ENCODE peak calls at places on chromosomes 11 and 22, in seven cellular contexts. One of them, this sample, is unnamed.

GRCh38 chr22:31296258-31296657 is 4.0 kb upstream of the PIK3IP1 start:
- DNase-seq in Peyer's patch: no peak
- DNase-seq in CD8-positive, alpha-beta T cell: no peak
- DNase-seq in kidney: no peak
- DNase-seq in cardiac muscle cell: peak; percentile 58
- DNase-seq in ascending aorta: no peak
- DNase-seq in heart right ventricle: no peak
- DNase-seq in this sample: no peak

GRCh38 chr11:47842749-47843148 is 5.4 kb downstream of the NUP160 start:
- DNase-seq in heart right ventricle: no peak
- DNase-seq in CD8-positive, alpha-beta T cell: no peak
- DNase-seq in ascending aorta: no peak
- DNase-seq in cardiac muscle cell: no peak
- DNase-seq in kidney: no peak
- DNase-seq in Peyer's patch: no peak
- DNase-seq in this sample: no peak

GRCh38 chr11:45238724-45239123 is 47.4 kb downstream of the SYT13 start:
- DNase-seq in Peyer's patch: no peak
- DNase-seq in cardiac muscle cell: peak; percentile 74
- DNase-seq in kidney: no peak
- DNase-seq in heart right ventricle: no peak
- DNase-seq in CD8-positive, alpha-beta T cell: no peak
- DNase-seq in ascending aorta: peak; percentile 65
- DNase-seq in this sample: no peak

GRCh38 chr11:5937868-5938602 is 4.0 kb upstream of the OR56A3 start:
- DNase-seq in ascending aorta: no peak
- DNase-seq in CD8-positive, alpha-beta T cell: no peak
- DNase-seq in kidney: no peak
- DNase-seq in cardiac muscle cell: no peak
- DNase-seq in Peyer's patch: no peak
- DNase-seq in heart right ventricle: no peak
- DNase-seq in this sample: no peak

GRCh38 chr11:11416917-11417316 is 63.9 kb upstream of the CSNK2A3 start:
- DNase-seq in cardiac muscle cell: peak; percentile 72
- DNase-seq in kidney: no peak
- DNase-seq in Peyer's patch: no peak
- DNase-seq in heart right ventricle: no peak
- DNase-seq in ascending aorta: peak; percentile 75
- DNase-seq in CD8-positive, alpha-beta T cell: no peak
- DNase-seq in this sample: no peak

GRCh38 chr11:7910389-7910788 is 20.7 kb downstream of the OR10A6 start:
- DNase-seq in ascending aorta: no peak
- DNase-seq in kidney: no peak
- DNase-seq in CD8-positive, alpha-beta T cell: no peak
- DNase-seq in cardiac muscle cell: no peak
- DNase-seq in Peyer's patch: no peak
- DNase-seq in heart right ventricle: no peak
- DNase-seq in this sample: no peak

GRCh38 chr11:86148339-86148738 is 79.5 kb upstream of the PICALM start:
- DNase-seq in cardiac muscle cell: no peak
- DNase-seq in CD8-positive, alpha-beta T cell: no peak
- DNase-seq in ascending aorta: no peak
- DNase-seq in Peyer's patch: no peak
- DNase-seq in kidney: no peak
- DNase-seq in heart right ventricle: no peak
- DNase-seq in this sample: no peak

GRCh38 chr11:45810431-45811108 is 5.6 kb downstream of the SLC35C1 start:
- DNase-seq in CD8-positive, alpha-beta T cell: no peak
- DNase-seq in cardiac muscle cell: no peak
- DNase-seq in Peyer's patch: no peak
- DNase-seq in ascending aorta: peak; percentile 55
- DNase-seq in kidney: no peak
- DNase-seq in heart right ventricle: no peak
- DNase-seq in this sample: no peak

GRCh38 chr22:44526431-44527115 is 28.5 kb upstream of the RTL6 start:
- DNase-seq in heart right ventricle: no peak
- DNase-seq in cardiac muscle cell: no peak
- DNase-seq in Peyer's patch: no peak
- DNase-seq in CD8-positive, alpha-beta T cell: no peak
- DNase-seq in kidney: no peak
- DNase-seq in ascending aorta: no peak
- DNase-seq in this sample: peak; percentile 47

GRCh38 chr11:30992513-30992849 is 377.1 kb downstream of the DCDC1 start:
- DNase-seq in cardiac muscle cell: no peak
- DNase-seq in kidney: no peak
- DNase-seq in ascending aorta: no peak
- DNase-seq in heart right ventricle: no peak
- DNase-seq in Peyer's patch: no peak
- DNase-seq in CD8-positive, alpha-beta T cell: no peak
- DNase-seq in this sample: no peak

GRCh38 chr11:17607572-17608570 is 60.8 kb downstream of the OTOG start:
- DNase-seq in ascending aorta: no peak
- DNase-seq in Peyer's patch: no peak
- DNase-seq in CD8-positive, alpha-beta T cell: no peak
- DNase-seq in kidney: no peak
- DNase-seq in cardiac muscle cell: no peak
- DNase-seq in heart right ventricle: no peak
- DNase-seq in this sample: peak; percentile 50

GRCh38 chr22:35656284-35656752 is 8.1 kb downstream of the APOL6 start:
- DNase-seq in heart right ventricle: no peak
- DNase-seq in kidney: no peak
- DNase-seq in Peyer's patch: no peak
- DNase-seq in CD8-positive, alpha-beta T cell: no peak
- DNase-seq in cardiac muscle cell: peak; percentile 26
- DNase-seq in ascending aorta: no peak
- DNase-seq in this sample: no peak

GRCh38 chr22:37933711-37934376 is 19.6 kb downstream of the C22orf23 start:
- DNase-seq in ascending aorta: peak; percentile 95
- DNase-seq in Peyer's patch: peak; percentile 84
- DNase-seq in CD8-positive, alpha-beta T cell: peak; percentile 54
- DNase-seq in heart right ventricle: peak; percentile 90
- DNase-seq in kidney: peak; percentile 96
- DNase-seq in cardiac muscle cell: peak; percentile 94
- DNase-seq in this sample: peak; percentile 91

GRCh38 chr11:120068114-120068573 is 69.8 kb downstream of the TRIM29 start:
- DNase-seq in kidney: no peak
- DNase-seq in Peyer's patch: no peak
- DNase-seq in cardiac muscle cell: peak; percentile 59
- DNase-seq in heart right ventricle: no peak
- DNase-seq in ascending aorta: peak; percentile 15
- DNase-seq in CD8-positive, alpha-beta T cell: no peak
- DNase-seq in this sample: no peak

GRCh38 chr11:113952588-113952987 is 22.3 kb upstream of the HTR3A start:
- DNase-seq in ascending aorta: no peak
- DNase-seq in CD8-positive, alpha-beta T cell: no peak
- DNase-seq in Peyer's patch: no peak
- DNase-seq in cardiac muscle cell: no peak
- DNase-seq in kidney: no peak
- DNase-seq in heart right ventricle: no peak
- DNase-seq in this sample: no peak

GRCh38 chr11:66950113-66950535 is 8.1 kb downstream of the PC start:
- DNase-seq in CD8-positive, alpha-beta T cell: no peak
- DNase-seq in heart right ventricle: no peak
- DNase-seq in Peyer's patch: no peak
- DNase-seq in cardiac muscle cell: peak; percentile 63
- DNase-seq in kidney: peak; percentile 84
- DNase-seq in ascending aorta: peak; percentile 69
- DNase-seq in this sample: no peak

GRCh38 chr11:71454470-71455113 is 1.6 kb downstream of the NADSYN1 start:
- DNase-seq in cardiac muscle cell: no peak
- DNase-seq in ascending aorta: no peak
- DNase-seq in Peyer's patch: peak; percentile 25
- DNase-seq in heart right ventricle: no peak
- DNase-seq in CD8-positive, alpha-beta T cell: no peak
- DNase-seq in kidney: peak; percentile 22
- DNase-seq in this sample: no peak

GRCh38 chr22:38305481-38306448 is 11.5 kb downstream of the CSNK1E start:
- DNase-seq in CD8-positive, alpha-beta T cell: no peak
- DNase-seq in cardiac muscle cell: peak; percentile 68
- DNase-seq in Peyer's patch: peak; percentile 64
- DNase-seq in heart right ventricle: no peak
- DNase-seq in kidney: no peak
- DNase-seq in ascending aorta: no peak
- DNase-seq in this sample: no peak

GRCh38 chr11:78008174-78008573 is 13.7 kb upstream of the INTS4 start:
- DNase-seq in CD8-positive, alpha-beta T cell: no peak
- DNase-seq in kidney: no peak
- DNase-seq in Peyer's patch: no peak
- DNase-seq in ascending aorta: no peak
- DNase-seq in heart right ventricle: no peak
- DNase-seq in cardiac muscle cell: no peak
- DNase-seq in this sample: no peak

GRCh38 chr11:116173946-116174911 is 598.6 kb downstream of the BUD13 start:
- DNase-seq in heart right ventricle: no peak
- DNase-seq in cardiac muscle cell: no peak
- DNase-seq in kidney: no peak
- DNase-seq in ascending aorta: peak; percentile 16
- DNase-seq in Peyer's patch: no peak
- DNase-seq in CD8-positive, alpha-beta T cell: no peak
- DNase-seq in this sample: peak; percentile 44

GRCh38 chr11:32396331-32396730 is 39.0 kb downstream of the WT1 start:
- DNase-seq in cardiac muscle cell: no peak
- DNase-seq in Peyer's patch: no peak
- DNase-seq in heart right ventricle: no peak
- DNase-seq in ascending aorta: no peak
- DNase-seq in kidney: no peak
- DNase-seq in CD8-positive, alpha-beta T cell: no peak
- DNase-seq in this sample: no peak

GRCh38 chr11:12556155-12556554 is 118.1 kb upstream of the TEAD1 start:
- DNase-seq in cardiac muscle cell: peak; percentile 76
- DNase-seq in kidney: no peak
- DNase-seq in ascending aorta: no peak
- DNase-seq in CD8-positive, alpha-beta T cell: no peak
- DNase-seq in Peyer's patch: no peak
- DNase-seq in heart right ventricle: no peak
- DNase-seq in this sample: peak; percentile 59

GRCh38 chr11:117822031-117822521 is 2.5 kb downstream of the FXYD2 start:
- DNase-seq in heart right ventricle: peak; percentile 59
- DNase-seq in kidney: peak; percentile 90
- DNase-seq in CD8-positive, alpha-beta T cell: no peak
- DNase-seq in ascending aorta: no peak
- DNase-seq in cardiac muscle cell: no peak
- DNase-seq in Peyer's patch: no peak
- DNase-seq in this sample: no peak

GRCh38 chr11:78840623-78841022 is 266.0 kb upstream of the NARS2 start:
- DNase-seq in Peyer's patch: no peak
- DNase-seq in kidney: no peak
- DNase-seq in heart right ventricle: no peak
- DNase-seq in CD8-positive, alpha-beta T cell: no peak
- DNase-seq in cardiac muscle cell: peak; percentile 78
- DNase-seq in ascending aorta: no peak
- DNase-seq in this sample: no peak

GRCh38 chr11:131664811-131665210 is 294.4 kb downstream of the NTM start:
- DNase-seq in Peyer's patch: no peak
- DNase-seq in kidney: no peak
- DNase-seq in heart right ventricle: no peak
- DNase-seq in ascending aorta: no peak
- DNase-seq in cardiac muscle cell: no peak
- DNase-seq in CD8-positive, alpha-beta T cell: no peak
- DNase-seq in this sample: no peak

GRCh38 chr22:47841166-47841565 is 1078.7 kb downstream of the TBC1D22A start:
- DNase-seq in CD8-positive, alpha-beta T cell: no peak
- DNase-seq in kidney: no peak
- DNase-seq in ascending aorta: no peak
- DNase-seq in cardiac muscle cell: no peak
- DNase-seq in heart right ventricle: no peak
- DNase-seq in Peyer's patch: no peak
- DNase-seq in this sample: no peak

GRCh38 chr22:47846206-47846605 is 1083.8 kb downstream of the TBC1D22A start:
- DNase-seq in Peyer's patch: no peak
- DNase-seq in kidney: no peak
- DNase-seq in CD8-positive, alpha-beta T cell: no peak
- DNase-seq in heart right ventricle: no peak
- DNase-seq in ascending aorta: no peak
- DNase-seq in cardiac muscle cell: no peak
- DNase-seq in this sample: no peak

GRCh38 chr22:47839586-47840245 is 1077.3 kb downstream of the TBC1D22A start:
- DNase-seq in cardiac muscle cell: no peak
- DNase-seq in ascending aorta: no peak
- DNase-seq in kidney: no peak
- DNase-seq in Peyer's patch: no peak
- DNase-seq in CD8-positive, alpha-beta T cell: no peak
- DNase-seq in heart right ventricle: no peak
- DNase-seq in this sample: no peak

GRCh38 chr22:47837703-47838102 is 1075.3 kb downstream of the TBC1D22A start:
- DNase-seq in ascending aorta: no peak
- DNase-seq in CD8-positive, alpha-beta T cell: no peak
- DNase-seq in heart right ventricle: no peak
- DNase-seq in kidney: no peak
- DNase-seq in Peyer's patch: no peak
- DNase-seq in cardiac muscle cell: peak; percentile 12
- DNase-seq in this sample: no peak

GRCh38 chr22:47842119-47842518 is 1079.7 kb downstream of the TBC1D22A start:
- DNase-seq in CD8-positive, alpha-beta T cell: no peak
- DNase-seq in cardiac muscle cell: no peak
- DNase-seq in Peyer's patch: no peak
- DNase-seq in ascending aorta: no peak
- DNase-seq in kidney: no peak
- DNase-seq in heart right ventricle: no peak
- DNase-seq in this sample: no peak
- TF ChIP-seq CTCF in CD8-positive, alpha-beta T cell: no peak
- TF ChIP-seq CTCF in cardiac muscle cell: no peak
- TF ChIP-seq CTCF in Peyer's patch: no peak
- TF ChIP-seq CTCF in ascending aorta: no peak
- TF ChIP-seq CTCF in kidney: no peak
- TF ChIP-seq CTCF in heart right ventricle: no peak
- TF ChIP-seq CTCF in this sample: no peak

DNA sequence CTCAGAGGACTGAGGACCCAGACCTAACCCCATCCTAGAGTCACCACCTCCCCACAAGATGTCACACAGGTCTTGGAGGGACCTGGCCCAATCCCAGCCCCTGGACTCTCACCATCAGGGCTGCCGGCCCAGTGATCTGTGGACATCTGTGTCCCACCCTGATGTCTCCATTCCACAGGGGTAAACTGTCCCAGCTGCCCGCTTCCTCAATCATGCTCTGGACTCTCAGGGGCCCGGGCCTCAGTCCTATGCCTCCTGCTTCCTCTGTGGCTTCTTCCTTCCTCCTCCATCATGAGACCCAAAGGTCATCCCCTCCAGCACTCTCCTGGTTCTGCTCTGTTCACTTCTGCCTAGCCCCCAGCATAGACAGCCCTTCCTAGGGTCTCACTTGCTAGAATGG is 32.2 kb downstream of the ARAP1 start:
- DNase-seq in kidney: peak; percentile 57
- DNase-seq in Peyer's patch: no peak
- DNase-seq in ascending aorta: no peak
- DNase-seq in CD8-positive, alpha-beta T cell: no peak
- DNase-seq in heart right ventricle: no peak
- DNase-seq in cardiac muscle cell: no peak
- DNase-seq in this sample: no peak
- H3K4me1 ChIP-seq in kidney: peaks cover 17% of the 10 kb centered on the region
- H3K4me1 ChIP-seq in Peyer's patch: peaks cover 32% of the 10 kb centered on the region
- H3K4me1 ChIP-seq in ascending aorta: peaks cover 13% of the 10 kb centered on the region
- H3K4me1 ChIP-seq in CD8-positive, alpha-beta T cell: peaks cover 70% of the 10 kb centered on the region
- H3K4me1 ChIP-seq in heart right ventricle: peaks cover 22% of the 10 kb centered on the region
- H3K4me1 ChIP-seq in cardiac muscle cell: peaks cover 50% of the 10 kb centered on the region
- H3K4me1 ChIP-seq in this sample: peaks cover 77% of the 10 kb centered on the region

GRCh38 chr11:121864660-121865059 is 251.4 kb downstream of the BLID start:
- DNase-seq in ascending aorta: no peak
- DNase-seq in heart right ventricle: no peak
- DNase-seq in CD8-positive, alpha-beta T cell: no peak
- DNase-seq in Peyer's patch: no peak
- DNase-seq in kidney: no peak
- DNase-seq in cardiac muscle cell: no peak
- DNase-seq in this sample: no peak
- TF ChIP-seq CTCF in ascending aorta: no peak
- TF ChIP-seq CTCF in heart right ventricle: no peak
- TF ChIP-seq CTCF in CD8-positive, alpha-beta T cell: no peak
- TF ChIP-seq CTCF in Peyer's patch: no peak
- TF ChIP-seq CTCF in kidney: no peak
- TF ChIP-seq CTCF in cardiac muscle cell: peak; percentile 5
- TF ChIP-seq CTCF in this sample: no peak

GRCh38 chr11:63890368-63890767 is 26.6 kb downstream of the RCOR2 start:
- DNase-seq in kidney: no peak
- DNase-seq in ascending aorta: no peak
- DNase-seq in cardiac muscle cell: no peak
- DNase-seq in Peyer's patch: no peak
- DNase-seq in CD8-positive, alpha-beta T cell: no peak
- DNase-seq in heart right ventricle: no peak
- DNase-seq in this sample: no peak
- H3K4me1 ChIP-seq in kidney: peaks cover 32% of the 10 kb centered on the region
- H3K4me1 ChIP-seq in ascending aorta: peaks cover 8% of the 10 kb centered on the region
- H3K4me1 ChIP-seq in cardiac muscle cell: peaks cover 24% of the 10 kb centered on the region
- H3K4me1 ChIP-seq in Peyer's patch: peaks cover 13% of the 10 kb centered on the region
- H3K4me1 ChIP-seq in CD8-positive, alpha-beta T cell: peaks cover 57% of the 10 kb centered on the region
- H3K4me1 ChIP-seq in heart right ventricle: peaks cover 15% of the 10 kb centered on the region
- H3K4me1 ChIP-seq in this sample: no peaks in the 10 kb centered on the region